ENCODE peak calls at places on chromosomes 16 and 17, in five cellular contexts. N, B, X, Q and A are unnamed samples.
A peak's percentile ranks its signal among the peaks of the same experiment; 100 is the strongest.

GRCh38 chr16:2082983-2083364 is 35.2 kb downstream of the TSC2 start:
- DNase-seq in Q (no peak), N (no peak), X (no peak), B (no peak), A (no peak)

GRCh38 chr17:9612016-9612415 is 33.3 kb upstream of the USP43 start:
- DNase-seq in B (no peak), Q (no peak), N (peak; percentile 2), X (no peak), A (no peak)

GRCh38 chr16:57266531-57267268 is 17.8 kb downstream of the PLLP start:
- DNase-seq in N (no peak), X (peak; percentile 25), B (no peak), Q (no peak), A (no peak)

GRCh38 chr17:37605813-37606505 is 3.3 kb downstream of the SYNRG start:
- DNase-seq in X (peak; percentile 80), B (no peak), N (no peak), Q (no peak), A (no peak)

GRCh38 chr17:36493956-36494355 is 7.5 kb downstream of the ZNHIT3 start:
- DNase-seq in N (no peak), B (no peak), X (no peak), Q (no peak), A (no peak)

GRCh38 chr16:30557397-30557949 is 701 bp downstream of the ZNF764 start:
- DNase-seq in X (no peak), B (no peak), Q (no peak), N (no peak), A (peak; percentile 45)

GRCh38 chr17:76275382-76276068 is 10.4 kb downstream of the UBALD2 start:
- DNase-seq in B (no peak), X (peak; percentile 15), Q (no peak), N (no peak), A (no peak)

GRCh38 chr16:12719972-12720371 is 83.7 kb downstream of the CPPED1 start:
- DNase-seq in X (no peak), N (peak; percentile 39), Q (no peak), B (no peak), A (no peak)

GRCh38 chr17:78130080-78130438 is 512 bp upstream of the TMC8 start:
- DNase-seq in X (no peak), N (no peak), Q (no peak), B (no peak), A (no peak)

GRCh38 chr17:42284566-42284965 is 3.7 kb upstream of the STAT5A start:
- DNase-seq in B (no peak), X (no peak), Q (peak; percentile 18), N (no peak), A (peak; percentile 20)

GRCh38 chr16:84044108-84044488 is 1.5 kb upstream of the SLC38A8 start:
- DNase-seq in X (no peak), B (peak; percentile 40), Q (peak; percentile 14), N (no peak), A (peak; percentile 69)

GRCh38 chr16:398551-399277 is 1.7 kb downstream of the NME4 start:
- DNase-seq in B (no peak), Q (no peak), X (no peak), N (no peak), A (no peak)

GRCh38 chr16:4303973-4304372 is 11.9 kb upstream of the GLIS2 start:
- DNase-seq in Q (peak; percentile 97), B (no peak), N (no peak), X (no peak), A (peak; percentile 93)

GRCh38 chr16:59510008-59510424 is 775.9 kb upstream of the GOT2 start:
- DNase-seq in N (no peak), Q (no peak), X (no peak), B (no peak), A (no peak)

GRCh38 chr17:8632087-8632486 is 1.6 kb upstream of the MYH10 start:
- DNase-seq in B (no peak), N (no peak), Q (no peak), X (no peak), A (peak; percentile 30)

GRCh38 chr17:19768046-19768782 is 20.1 kb upstream of the ALDH3A1 start:
- DNase-seq in Q (no peak), X (peak; percentile 46), N (no peak), B (no peak), A (no peak)

GRCh38 chr17:65750166-65750565 is 188.7 kb upstream of the AXIN2 start:
- DNase-seq in X (no peak), N (peak; percentile 8), Q (no peak), B (no peak), A (no peak)

GRCh38 chr16:85310868-85311585 is 198.8 kb upstream of the CIBAR2 start:
- DNase-seq in N (no peak), B (no peak), X (peak; percentile 57), Q (peak; percentile 52), A (peak; percentile 66)

GRCh38 chr17:74455025-74455585 is 11.3 kb upstream of the CD300A start:
- DNase-seq in B (no peak), X (no peak), Q (no peak), N (no peak), A (no peak)

GRCh38 chr16:69471121-69471520 is 46.7 kb downstream of the CYB5B start:
- DNase-seq in B (no peak), Q (no peak), X (no peak), N (no peak), A (no peak)

GRCh38 chr16:84040823-84041391 is 1.7 kb downstream of the SLC38A8 start:
- DNase-seq in B (no peak), X (no peak), Q (peak; percentile 12), N (peak; percentile 47), A (peak; percentile 22)

GRCh38 chr17:80905586-80906230 is 85.9 kb upstream of the CHMP6 start:
- DNase-seq in X (no peak), N (no peak), Q (no peak), B (no peak), A (no peak)

GRCh38 chr16:29821663-29822115 is 1.4 kb downstream of the MVP start:
- DNase-seq in N (peak; percentile 68), Q (peak; percentile 58), X (no peak), B (peak; percentile 75), A (no peak)

GRCh38 chr16:67391424-67392300 is 1.6 kb downstream of the TPPP3 start:
- DNase-seq in N (no peak), X (no peak), Q (no peak), B (no peak), A (no peak)

GRCh38 chr16:76459111-76459510 is 181.9 kb downstream of the CNTNAP4 start:
- DNase-seq in B (no peak), Q (no peak), N (no peak), X (no peak), A (no peak)

GRCh38 chr16:72530434-72530833 is 358.5 kb upstream of the PMFBP1 start:
- DNase-seq in Q (no peak), B (peak; percentile 93), X (no peak), N (peak; percentile 37), A (no peak)